ENCODE peak calls at places on chromosomes 1 and 21, in eight cellular contexts. M is mesendoderm; W is activated CD4-positive, alpha-beta T cell treated with anti-CD3 and anti-CD28 coated beads, Interleukin-2, amount 50 U/mL, for 24 hours; L is substantia nigra; Y is T-cell; T is stimulated activated effector memory CD8-positive, alpha-beta T cell treated with anti-CD3 and anti-CD28 coated beads, Interleukin-12 subunit alpha, Interleukin-12 subunit beta, amount 100 ng/mL, for 72 hours; K is RPMI8226; I is tibial nerve. O is an unnamed sample.

GRCh38 chr1:45615885-45616284 is 8.0 kb downstream of the CCDC17 start:
- DNase-seq in M (no peak), W (no peak), L (no peak), Y (no peak), T (no peak), K (no peak), I (no peak), O (no peak)

GRCh38 chr1:29416267-29416666 is 179.9 kb downstream of the PTPRU start:
- DNase-seq in M (peak; percentile 59), W (no peak), L (no peak), Y (no peak), T (no peak), K (no peak), I (no peak), O (no peak)

GRCh38 chr21:29299906-29300546 is 1.3 kb downstream of the BACH1 start:
- DNase-seq in M (peak; percentile 89), W (peak; percentile 26), L (no peak), Y (peak; percentile 25), T (peak; percentile 19), K (peak; percentile 76), I (peak; percentile 40), O (peak; percentile 20)

GRCh38 chr21:35232545-35233176 is 183.6 kb upstream of the RUNX1 start:
- DNase-seq in M (peak; percentile 71), W (no peak), L (no peak), Y (no peak), T (no peak), K (no peak), I (no peak), O (peak; percentile 70)

GRCh38 chr1:226634156-226634588 is 85.6 kb downstream of the STUM start:
- DNase-seq in M (peak; percentile 67), W (peak; percentile 73), L (peak; percentile 59), Y (peak; percentile 76), T (peak; percentile 77), K (peak; percentile 79), I (peak; percentile 89), O (peak; percentile 34)

GRCh38 chr21:28099296-28099695 is 893.4 kb downstream of the LTN1 start:
- DNase-seq in M (no peak), W (no peak), L (no peak), Y (no peak), T (no peak), K (no peak), I (no peak), O (peak; percentile 24)

GRCh38 chr1:8702121-8702520 is 115.3 kb downstream of the RERE start:
- DNase-seq in M (peak; percentile 86), W (no peak), L (no peak), Y (no peak), T (no peak), K (peak; percentile 77), I (no peak), O (no peak)

GRCh38 chr21:14545906-14546480 is at the start of gene SAMSN1:
- DNase-seq in M (no peak), W (no peak), L (no peak), Y (peak; percentile 67), T (peak; percentile 43), K (no peak), I (peak; percentile 26), O (no peak)

GRCh38 chr1:245108251-245108650 is 46.5 kb upstream of the KIF26B start:
- DNase-seq in M (no peak), W (no peak), L (no peak), Y (no peak), T (no peak), K (no peak), I (no peak), O (peak; percentile 72)

GRCh38 chr1:91937613-91938012 is 11.6 kb upstream of the BRDT start:
- DNase-seq in M (no peak), W (no peak), L (no peak), Y (no peak), T (no peak), K (no peak), I (no peak), O (no peak)

GRCh38 chr1:58412071-58412580 is 134.4 kb downstream of the OMA1 start:
- DNase-seq in M (no peak), W (no peak), L (no peak), Y (no peak), T (no peak), K (no peak), I (no peak), O (no peak)

GRCh38 chr21:29149771-29150425 is 19.5 kb downstream of the MAP3K7CL start:
- DNase-seq in M (no peak), W (no peak), L (no peak), Y (no peak), T (no peak), K (no peak), I (no peak), O (peak; percentile 52)

GRCh38 chr1:37793773-37794371 is at the start of gene MANEAL:
- DNase-seq in M (peak; percentile 59), W (no peak), L (no peak), Y (peak; percentile 18), T (peak; percentile 36), K (peak; percentile 80), I (no peak), O (peak; percentile 4)

GRCh38 chr1:50420689-50421365 is 2.4 kb downstream of the DMRTA2 start:
- DNase-seq in M (peak; percentile 77), W (no peak), L (no peak), Y (no peak), T (no peak), K (no peak), I (no peak), O (no peak)

GRCh38 chr1:91831132-91831930 is 54.6 kb downstream of the TGFBR3 start:
- DNase-seq in M (no peak), W (no peak), L (no peak), Y (no peak), T (no peak), K (peak; percentile 22), I (peak; percentile 40), O (no peak)

GRCh38 chr1:91053630-91054029 is 31.8 kb upstream of the ZNF644 start:
- DNase-seq in M (no peak), W (no peak), L (no peak), Y (no peak), T (no peak), K (no peak), I (no peak), O (no peak)

GRCh38 chr1:106344494-106344893 is 712.0 kb upstream of the PRMT6 start:
- DNase-seq in M (peak; percentile 30), W (no peak), L (no peak), Y (no peak), T (no peak), K (no peak), I (no peak), O (no peak)

GRCh38 chr1:155910621-155911121 is 478 bp downstream of the RIT1 start:
- DNase-seq in M (peak; percentile 64), W (no peak), L (peak; percentile 36), Y (no peak), T (peak; percentile 9), K (peak; percentile 39), I (no peak), O (peak; percentile 24)

GRCh38 chr1:215835951-215836350 is 268.8 kb downstream of the KCTD3 start:
- DNase-seq in M (no peak), W (no peak), L (no peak), Y (no peak), T (no peak), K (no peak), I (no peak), O (peak; percentile 44)

GRCh38 chr21:31909153-31909771 is 36.4 kb downstream of the HUNK start:
- DNase-seq in M (peak; percentile 53), W (no peak), L (no peak), Y (no peak), T (no peak), K (no peak), I (no peak), O (no peak)

GRCh38 chr1:5970623-5971273 is 21.5 kb downstream of the NPHP4 start:
- DNase-seq in M (no peak), W (no peak), L (no peak), Y (no peak), T (no peak), K (no peak), I (no peak), O (no peak)

GRCh38 chr1:3070654-3071506 is 1.9 kb downstream of the PRDM16 start:
- DNase-seq in M (no peak), W (no peak), L (no peak), Y (no peak), T (no peak), K (no peak), I (no peak), O (no peak)

GRCh38 chr1:21161842-21162241 is 14.9 kb downstream of the EIF4G3 start:
- DNase-seq in M (no peak), W (no peak), L (no peak), Y (no peak), T (no peak), K (no peak), I (no peak), O (no peak)

GRCh38 chr1:236904874-236905741 is 99.1 kb downstream of the MT1HL1 start:
- DNase-seq in M (no peak), W (no peak), L (no peak), Y (no peak), T (no peak), K (no peak), I (no peak), O (no peak)

GRCh38 chr21:43312011-43312410 is 114.9 kb downstream of the SIK1 start:
- DNase-seq in M (no peak), W (no peak), L (no peak), Y (no peak), T (no peak), K (peak; percentile 40), I (no peak), O (no peak)

GRCh38 chr1:78797108-78797781 is 147.6 kb downstream of the IFI44 start:
- DNase-seq in M (no peak), W (no peak), L (no peak), Y (no peak), T (no peak), K (no peak), I (no peak), O (no peak)

GRCh38 chr1:41726899-41727748 is 191.6 kb downstream of the HIVEP3 start:
- DNase-seq in M (peak; percentile 31), W (no peak), L (peak; percentile 58), Y (peak; percentile 11), T (peak; percentile 25), K (peak; percentile 94), I (peak; percentile 28), O (no peak)

GRCh38 chr1:5110508-5110907 is 456.1 kb downstream of the AJAP1 start:
- DNase-seq in M (no peak), W (no peak), L (no peak), Y (no peak), T (no peak), K (no peak), I (no peak), O (no peak)

GRCh38 chr1:182259229-182259872 is 132.2 kb downstream of the GLUL start:
- DNase-seq in M (no peak), W (no peak), L (no peak), Y (peak; percentile 63), T (peak; percentile 36), K (peak; percentile 98), I (peak; percentile 78), O (peak; percentile 93)

GRCh38 chr1:42852608-42852980 is 6.2 kb downstream of the ZNF691 start:
- DNase-seq in M (no peak), W (no peak), L (no peak), Y (no peak), T (no peak), K (no peak), I (no peak), O (no peak)

GRCh38 chr1:212007896-212008295 is 27.5 kb downstream of the INTS7 start:
- DNase-seq in M (no peak), W (no peak), L (no peak), Y (no peak), T (no peak), K (no peak), I (no peak), O (peak; percentile 35)